ENCODE peak calls at places on chromosomes 6 and 20, in seven cellular contexts. S is WTC11, L is HFFc6, I is A673, K is left ventricle myocardium inferior, G is cardiac muscle cell, P is right lobe of liver. B is an unnamed sample.

GRCh38 chr6:32113386-32114352 is 4.5 kb upstream of the TNXB start:
- DNase-seq in S (peak), L (peak), I (no peak), K (peak), G (no peak), P (peak), B (peak)

GRCh38 chr20:4065405-4065841 is 50.1 kb upstream of the RNF24 start:
- DNase-seq in S (no peak), L (peak), I (no peak), K (no peak), G (no peak), P (no peak), B (no peak)

GRCh38 chr6:111730835-111731234 is 125.2 kb upstream of the TRAF3IP2 start:
- DNase-seq in S (no peak), L (no peak), I (no peak), K (peak), G (no peak), P (peak), B (no peak)

GRCh38 chr6:3876131-3876530 is 27.0 kb downstream of the FAM50B start:
- DNase-seq in S (no peak), L (no peak), I (no peak), K (peak), G (no peak), P (no peak), B (no peak)

GRCh38 chr6:28606424-28607391 is 81.0 kb downstream of the GPX5 start:
- DNase-seq in S (peak), L (peak), I (peak), K (no peak), G (peak), P (no peak), B (peak)

GRCh38 chr20:18004389-18005031 is 35.7 kb downstream of the MGME1 start:
- DNase-seq in S (no peak), L (no peak), I (no peak), K (no peak), G (no peak), P (no peak), B (no peak)

GRCh38 chr6:93940381-93940780 is 521.0 kb upstream of the EPHA7 start:
- DNase-seq in S (no peak), L (no peak), I (peak), K (no peak), G (no peak), P (no peak), B (no peak)

GRCh38 chr6:106163446-106163965 is 77.4 kb downstream of the PRDM1 start:
- DNase-seq in S (no peak), L (peak), I (no peak), K (no peak), G (peak), P (no peak), B (no peak)

GRCh38 chr6:26295691-26296555 is 69.1 kb upstream of the BTN3A2 start:
- DNase-seq in S (no peak), L (peak), I (no peak), K (no peak), G (no peak), P (no peak), B (no peak)

GRCh38 chr20:23588434-23589403 is 17.0 kb downstream of the CST9 start:
- DNase-seq in S (no peak), L (no peak), I (no peak), K (no peak), G (no peak), P (no peak), B (no peak)

GRCh38 chr6:28587746-28588075 is 62.0 kb downstream of the GPX5 start:
- DNase-seq in S (no peak), L (peak), I (no peak), K (no peak), G (no peak), P (no peak), B (no peak)

GRCh38 chr20:10448270-10449156 is 13.4 kb downstream of the SLX4IP start:
- DNase-seq in S (no peak), L (peak), I (peak), K (no peak), G (no peak), P (no peak), B (no peak)

GRCh38 chr20:63215101-63216040 is 560 bp downstream of the YTHDF1 start:
- DNase-seq in S (peak), L (peak), I (peak), K (no peak), G (peak), P (peak), B (peak)

GRCh38 chr6:91149914-91150674 is 563.2 kb upstream of the MAP3K7 start:
- DNase-seq in S (no peak), L (no peak), I (peak), K (no peak), G (no peak), P (no peak), B (no peak)

GRCh38 chr20:29079769-29080690 is 2177.4 kb upstream of the DEFB115 start:
- DNase-seq in S (no peak), L (no peak), I (no peak), K (no peak), G (no peak), P (no peak), B (no peak)

GRCh38 chr20:25250508-25250907 is 2.6 kb downstream of the PYGB start:
- DNase-seq in S (no peak), L (no peak), I (no peak), K (no peak), G (no peak), P (no peak), B (no peak)

GRCh38 chr6:10434235-10434634 is 19.4 kb upstream of the TFAP2A start:
- DNase-seq in S (no peak), L (no peak), I (no peak), K (no peak), G (no peak), P (no peak), B (no peak)

GRCh38 chr20:41178495-41178894 is 41.2 kb downstream of the PLCG1 start:
- DNase-seq in S (no peak), L (no peak), I (no peak), K (no peak), G (no peak), P (no peak), B (no peak)

GRCh38 chr20:21106171-21106694 is at the start of gene LINC00237:
- DNase-seq in S (no peak), L (no peak), I (no peak), K (no peak), G (no peak), P (no peak), B (no peak)

GRCh38 chr6:16064687-16065086 is 64.2 kb upstream of the MYLIP start:
- DNase-seq in S (no peak), L (no peak), I (no peak), K (no peak), G (no peak), P (no peak), B (no peak)

GRCh38 chr20:39800111-39800510 is 838.0 kb downstream of the DHX35 start:
- DNase-seq in S (no peak), L (no peak), I (no peak), K (no peak), G (no peak), P (no peak), B (no peak)

GRCh38 chr20:34774431-34774830 is 51.0 kb downstream of the NCOA6 start:
- DNase-seq in S (no peak), L (no peak), I (no peak), K (no peak), G (no peak), P (no peak), B (no peak)

GRCh38 chr6:43683708-43684455 is 3.7 kb downstream of the MRPS18A start:
- DNase-seq in S (no peak), L (no peak), I (no peak), K (no peak), G (no peak), P (no peak), B (no peak)

GRCh38 chr6:49541936-49542335 is 8.5 kb upstream of the C6orf141 start:
- DNase-seq in S (no peak), L (no peak), I (peak), K (no peak), G (no peak), P (no peak), B (no peak)

GRCh38 chr6:7147051-7147671 is 39.4 kb downstream of the RREB1 start:
- DNase-seq in S (no peak), L (no peak), I (no peak), K (no peak), G (no peak), P (no peak), B (no peak)

GRCh38 chr20:51366155-51366886 is 176.2 kb downstream of the NFATC2 start:
- DNase-seq in S (no peak), L (peak), I (peak), K (peak), G (no peak), P (no peak), B (peak)

GRCh38 chr6:29941476-29941875 is 856 bp upstream of the HLA-A start:
- DNase-seq in S (no peak), L (peak), I (no peak), K (no peak), G (no peak), P (no peak), B (no peak)

GRCh38 chr6:109118337-109118736 is 23.0 kb downstream of the CEP57L1 start:
- DNase-seq in S (no peak), L (no peak), I (no peak), K (no peak), G (no peak), P (no peak), B (no peak)

GRCh38 chr6:36389353-36389752 is 1.9 kb upstream of the ETV7 start:
- DNase-seq in S (no peak), L (no peak), I (no peak), K (no peak), G (no peak), P (no peak), B (no peak)

GRCh38 chr20:12928755-12929401 is 79.9 kb upstream of the SPTLC3 start:
- DNase-seq in S (no peak), L (peak), I (no peak), K (no peak), G (no peak), P (no peak), B (no peak)

GRCh38 chr6:119330520-119330919 is 19.0 kb downstream of the MAN1A1 start:
- DNase-seq in S (no peak), L (no peak), I (no peak), K (no peak), G (no peak), P (no peak), B (no peak)

GRCh38 chr6:119334535-119335264 is 14.9 kb downstream of the MAN1A1 start:
- DNase-seq in S (no peak), L (no peak), I (no peak), K (no peak), G (no peak), P (no peak), B (no peak)

GRCh38 chr6:119331676-119332286 is 17.8 kb downstream of the MAN1A1 start:
- DNase-seq in S (no peak), L (no peak), I (no peak), K (no peak), G (no peak), P (no peak), B (no peak)

GRCh38 chr6:119333063-119333609 is 16.4 kb downstream of the MAN1A1 start:
- DNase-seq in S (no peak), L (no peak), I (no peak), K (no peak), G (no peak), P (no peak), B (no peak)

GRCh38 chr6:119333707-119334295 is 15.8 kb downstream of the MAN1A1 start:
- DNase-seq in S (no peak), L (no peak), I (no peak), K (no peak), G (no peak), P (no peak), B (no peak)
- TF ChIP-seq CTCF in S (peak), L (peak), I (peak), K (peak), G (peak), P (peak), B (no peak)

GRCh38 chr20:1831606-1832005 is 63.6 kb upstream of the SIRPA start:
- DNase-seq in S (no peak), L (no peak), I (no peak), K (no peak), G (no peak), P (no peak), B (no peak)

GRCh38 chr20:1827974-1828785 is 67.0 kb upstream of the SIRPA start:
- DNase-seq in S (no peak), L (no peak), I (no peak), K (peak), G (no peak), P (peak), B (no peak)

GRCh38 chr20:1828786-1829131 is 66.4 kb upstream of the SIRPA start:
- DNase-seq in S (no peak), L (no peak), I (no peak), K (no peak), G (no peak), P (no peak), B (no peak)

GRCh38 chr20:1829531-1829930 is 65.7 kb upstream of the SIRPA start:
- DNase-seq in S (no peak), L (no peak), I (no peak), K (no peak), G (no peak), P (no peak), B (no peak)

GRCh38 chr20:1830240-1830639 is 65.0 kb upstream of the SIRPA start:
- DNase-seq in S (no peak), L (peak), I (peak), K (peak), G (peak), P (peak), B (peak)
- TF ChIP-seq CTCF in S (no peak), L (no peak), I (no peak), K (no peak), G (no peak), P (no peak), B (no peak)

GRCh38 chr6:124738496-124738895 is 223.7 kb upstream of the RNF217 start:
- DNase-seq in S (no peak), L (no peak), I (no peak), K (no peak), G (no peak), P (no peak), B (no peak)
- TF ChIP-seq CTCF in S (no peak), L (no peak), I (no peak), K (no peak), G (no peak), P (no peak), B (no peak)

GRCh38 chr6:46882622-46883021 is 39.1 kb downstream of the ADGRF5 start:
- DNase-seq in S (no peak), L (no peak), I (no peak), K (no peak), G (no peak), P (no peak), B (no peak)

GRCh38 chr6:46876126-46876525 is 45.6 kb downstream of the ADGRF5 start:
- DNase-seq in S (peak), L (no peak), I (peak), K (no peak), G (no peak), P (peak), B (no peak)

DNA sequence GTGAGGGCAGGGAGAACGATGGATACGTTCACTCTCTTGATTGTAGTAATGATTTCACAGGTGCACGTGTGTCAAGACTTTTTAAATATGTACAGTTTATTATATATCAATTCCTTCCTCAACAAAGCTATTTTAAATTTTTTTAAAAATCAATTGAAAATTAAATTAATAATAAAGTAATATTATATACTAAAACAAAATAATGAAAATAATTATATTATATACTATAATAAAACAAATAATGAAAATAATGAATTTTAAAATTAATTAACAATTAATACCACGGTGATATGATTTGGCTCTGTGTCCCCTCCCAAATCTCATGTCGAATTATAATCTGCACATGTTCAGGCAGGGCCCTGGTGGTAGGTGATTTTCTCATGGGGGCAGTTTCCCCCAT is 42.7 kb downstream of the ADGRF5 start:
- DNase-seq in S (no peak), L (no peak), I (no peak), K (no peak), G (no peak), P (no peak), B (no peak)
- TF ChIP-seq CTCF in S (no peak), L (no peak), I (no peak), K (no peak), G (no peak), P (no peak), B (no peak)

GRCh38 chr6:168508903-168509302 is 67.9 kb downstream of the SMOC2 start:
- DNase-seq in S (no peak), L (no peak), I (no peak), K (no peak), G (no peak), P (no peak), B (no peak)
- TF ChIP-seq CTCF in S (no peak), L (no peak), I (no peak), K (no peak), G (no peak), P (no peak), B (no peak)

DNA sequence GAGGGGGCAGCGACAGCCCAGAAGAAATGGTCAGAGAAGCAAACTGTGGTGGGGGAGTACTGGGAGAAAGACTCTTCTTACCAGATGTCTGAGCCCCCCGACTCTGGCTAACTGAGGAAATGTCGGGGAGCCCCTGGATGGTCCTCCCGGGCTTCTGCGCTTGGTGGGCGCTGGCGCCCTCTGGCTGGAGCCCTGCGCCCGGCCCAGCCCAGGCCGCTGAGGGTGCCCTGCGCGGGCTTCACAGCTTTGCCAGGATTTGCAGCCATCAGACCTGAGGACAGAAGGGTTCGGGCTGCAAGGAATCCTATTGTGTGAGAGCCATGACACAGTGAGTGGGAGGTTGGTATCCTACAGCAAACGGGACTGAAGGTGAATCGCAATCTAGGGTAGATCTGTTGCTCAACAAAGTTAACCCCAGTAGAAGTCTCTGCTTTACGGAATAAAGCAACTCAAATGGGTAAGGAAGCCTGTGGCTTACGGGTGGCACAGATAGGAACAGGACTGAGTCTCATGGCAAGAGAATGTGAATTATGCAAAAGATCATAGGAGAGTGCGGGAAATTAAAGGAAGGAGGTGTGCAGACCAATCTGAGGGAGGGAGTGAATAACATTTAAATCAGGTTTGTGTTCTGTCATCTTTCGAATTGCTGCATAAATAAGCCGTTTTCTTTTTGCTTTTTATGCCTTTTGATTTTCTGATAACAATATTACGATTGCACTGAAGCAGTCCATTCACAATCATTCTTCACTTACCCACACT is 719 bp upstream of the RCAN2 start:
- DNase-seq in S (peak), L (no peak), I (peak), K (peak), G (peak), P (peak), B (no peak)
- TF ChIP-seq CTCF in S (no peak), L (peak), I (peak), K (peak), G (peak), P (peak), B (peak)

DNA sequence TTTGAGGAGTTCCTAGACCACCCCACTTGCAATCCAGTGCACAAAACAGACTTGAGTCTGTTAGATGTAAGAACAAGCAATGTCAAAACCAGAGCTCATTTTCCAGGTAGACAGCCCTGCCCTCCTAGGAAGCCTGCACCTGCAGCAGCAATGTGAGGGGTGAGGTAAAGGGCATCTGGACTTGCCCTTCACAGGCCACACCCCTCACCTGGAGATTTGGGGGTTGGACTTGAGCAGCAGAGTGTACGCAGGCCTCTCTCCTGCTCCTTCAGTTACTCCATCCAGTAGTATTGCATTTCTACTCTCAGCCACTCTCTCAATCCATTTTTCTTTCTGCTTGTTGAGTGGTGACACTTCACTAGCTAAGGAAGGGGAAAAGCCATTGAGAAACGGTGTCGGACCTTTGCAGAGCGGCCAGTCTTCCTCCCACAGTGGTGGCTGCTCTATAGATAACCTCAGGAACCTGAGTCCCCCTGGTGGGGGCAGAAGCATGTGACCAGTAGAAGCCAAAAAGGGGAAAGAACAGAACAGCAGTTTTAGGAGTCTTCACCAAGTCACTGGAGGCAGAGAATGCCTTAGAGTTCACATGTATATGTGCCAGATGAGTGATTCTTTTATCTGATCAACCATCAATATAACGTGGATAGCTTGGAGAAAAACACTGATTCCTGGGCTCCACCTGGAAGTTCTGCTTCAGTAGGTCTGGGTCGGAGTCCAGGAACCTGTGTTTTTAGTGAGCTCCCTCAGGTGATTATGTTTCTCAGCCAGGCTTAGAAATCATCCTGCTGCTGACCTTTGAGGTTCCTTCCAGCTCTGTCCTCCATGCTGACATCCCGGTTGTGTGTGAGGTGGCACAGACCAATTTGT is 28.0 kb downstream of the ARFGEF2 start:
- DNase-seq in S (peak), L (no peak), I (no peak), K (no peak), G (peak), P (no peak), B (no peak)
- TF ChIP-seq CTCF in S (no peak), L (peak), I (peak), K (no peak), G (peak), P (no peak), B (no peak)

DNA sequence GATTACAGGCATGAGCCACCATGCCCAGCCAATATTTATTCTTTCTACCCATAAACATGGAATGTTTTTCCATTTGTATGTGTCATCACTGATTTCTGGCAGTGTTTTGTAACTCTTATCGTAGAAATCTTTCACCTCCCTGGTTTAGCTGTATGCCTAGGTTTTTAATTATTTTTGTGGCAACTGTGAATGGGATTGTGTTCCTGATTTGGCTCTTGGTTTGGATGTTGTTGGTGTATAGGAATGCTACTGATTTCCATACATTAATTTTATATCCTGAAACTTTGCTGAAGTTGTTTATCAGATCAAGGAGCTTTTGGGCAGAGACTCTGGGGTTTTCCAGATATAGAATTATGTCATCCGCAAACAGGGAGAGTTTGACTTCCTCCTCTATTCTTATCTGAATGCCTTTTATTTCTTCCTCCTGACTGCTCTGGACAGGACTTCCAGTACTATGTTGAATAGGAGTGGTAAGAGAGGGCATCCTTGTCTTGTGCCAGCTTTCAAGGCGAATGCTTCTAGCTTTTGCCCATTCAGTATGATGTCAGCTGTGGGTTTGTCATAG is 198.6 kb downstream of the ZDHHC14 start:
- DNase-seq in S (no peak), L (peak), I (no peak), K (no peak), G (no peak), P (no peak), B (no peak)
- TF ChIP-seq CTCF in S (no peak), L (no peak), I (no peak), K (no peak), G (no peak), P (no peak), B (no peak)

GRCh38 chr6:24935753-24936152 is at the start of gene RIPOR2:
- DNase-seq in S (peak), L (no peak), I (no peak), K (peak), G (peak), P (peak), B (no peak)
- TF ChIP-seq CTCF in S (no peak), L (no peak), I (no peak), K (no peak), G (peak), P (no peak), B (no peak)